ENCODE peak calls at places on chromosomes 16 and 17, in four cellular contexts. Q is HCT116, S is K562, V is HepG2. R is an unnamed sample.
A peak's percentile ranks its signal among the peaks of the same experiment; 100 is the strongest.

GRCh38 chr17:70029019-70029767 is 45.8 kb upstream of the KCNJ16 start:
- DNase-seq in Q (no peak), S (no peak), V (no peak), R (no peak)

GRCh38 chr17:52157161-52157560 is 1.4 kb downstream of the CA10 start:
- DNase-seq in Q (no peak), S (no peak), V (no peak), R (no peak)

GRCh38 chr17:42118545-42118944 is 2.6 kb downstream of the KAT2A start:
- DNase-seq in Q (peak; percentile 13), S (peak; percentile 51), V (peak; percentile 52), R (no peak)

GRCh38 chr16:25089346-25089745 is 22.2 kb upstream of the LCMT1 start:
- DNase-seq in Q (no peak), S (no peak), V (no peak), R (no peak)

GRCh38 chr16:30437511-30438046 is 7.7 kb upstream of the DCTPP1 start:
- DNase-seq in Q (no peak), S (no peak), V (peak; percentile 72), R (no peak)

GRCh38 chr17:78523939-78524655 is 53.1 kb downstream of the DNAH17 start:
- DNase-seq in Q (no peak), S (no peak), V (no peak), R (no peak)

GRCh38 chr17:75487351-75488070 is 27.8 kb downstream of the CASKIN2 start:
- DNase-seq in Q (no peak), S (peak; percentile 55), V (no peak), R (no peak)

GRCh38 chr16:57276596-57276995 is 7.9 kb downstream of the PLLP start:
- DNase-seq in Q (no peak), S (no peak), V (no peak), R (no peak)

GRCh38 chr17:83053779-83054451 is 25.5 kb upstream of the METRNL start:
- DNase-seq in Q (no peak), S (no peak), V (no peak), R (no peak)

GRCh38 chr17:31581491-31581890 is 190.0 kb downstream of the RAB11FIP4 start:
- DNase-seq in Q (no peak), S (no peak), V (no peak), R (no peak)

GRCh38 chr16:17211797-17212196 is 259.0 kb downstream of the XYLT1 start:
- DNase-seq in Q (peak; percentile 15), S (peak; percentile 15), V (peak; percentile 34), R (no peak)

GRCh38 chr17:79186406-79186805 is 111.8 kb downstream of the ENGASE start:
- DNase-seq in Q (no peak), S (no peak), V (no peak), R (no peak)

GRCh38 chr17:80511222-80512180 is 33.1 kb upstream of the RPTOR start:
- DNase-seq in Q (no peak), S (peak; percentile 51), V (no peak), R (no peak)

GRCh38 chr17:8160224-8160577 is 2.5 kb downstream of the VAMP2 start:
- DNase-seq in Q (no peak), S (no peak), V (no peak), R (no peak)

GRCh38 chr16:78377312-78377711 is 277.9 kb downstream of the WWOX start:
- DNase-seq in Q (no peak), S (no peak), V (no peak), R (no peak)

GRCh38 chr16:89538286-89538685 is 22.2 kb upstream of the RPL13 start:
- DNase-seq in Q (no peak), S (no peak), V (no peak), R (no peak)

GRCh38 chr16:17359778-17360177 is 111.0 kb downstream of the XYLT1 start:
- DNase-seq in Q (no peak), S (no peak), V (no peak), R (no peak)

GRCh38 chr16:51392651-51393187 is 241.6 kb upstream of the SALL1 start:
- DNase-seq in Q (no peak), S (no peak), V (no peak), R (peak; percentile 2)

GRCh38 chr17:74862108-74862901 is 2.6 kb upstream of the GRIN2C start:
- DNase-seq in Q (no peak), S (peak; percentile 65), V (peak; percentile 59), R (no peak)

GRCh38 chr17:48792033-48792798 is 24.8 kb downstream of the TTLL6 start:
- DNase-seq in Q (no peak), S (peak; percentile 35), V (no peak), R (no peak)

GRCh38 chr17:35536664-35537160 is 766 bp downstream of the SLFN12L start:
- DNase-seq in Q (no peak), S (no peak), V (no peak), R (no peak)

GRCh38 chr17:77608431-77608830 is 350.1 kb upstream of the TNRC6C start:
- DNase-seq in Q (no peak), S (no peak), V (no peak), R (no peak)

GRCh38 chr16:74730049-74730683 is 29.5 kb upstream of the MLKL start:
- DNase-seq in Q (no peak), S (no peak), V (no peak), R (no peak)

GRCh38 chr16:18792836-18793433 is 2.8 kb upstream of the RPS15A start:
- DNase-seq in Q (no peak), S (no peak), V (no peak), R (no peak)
- H3K36me3 ChIP-seq in Q (peaks cover 48% of the 10 kb centered on the region), S (peaks cover 86% of the 10 kb centered on the region), V (peaks cover 68% of the 10 kb centered on the region), R (peaks cover 67% of the 10 kb centered on the region)

DNA sequence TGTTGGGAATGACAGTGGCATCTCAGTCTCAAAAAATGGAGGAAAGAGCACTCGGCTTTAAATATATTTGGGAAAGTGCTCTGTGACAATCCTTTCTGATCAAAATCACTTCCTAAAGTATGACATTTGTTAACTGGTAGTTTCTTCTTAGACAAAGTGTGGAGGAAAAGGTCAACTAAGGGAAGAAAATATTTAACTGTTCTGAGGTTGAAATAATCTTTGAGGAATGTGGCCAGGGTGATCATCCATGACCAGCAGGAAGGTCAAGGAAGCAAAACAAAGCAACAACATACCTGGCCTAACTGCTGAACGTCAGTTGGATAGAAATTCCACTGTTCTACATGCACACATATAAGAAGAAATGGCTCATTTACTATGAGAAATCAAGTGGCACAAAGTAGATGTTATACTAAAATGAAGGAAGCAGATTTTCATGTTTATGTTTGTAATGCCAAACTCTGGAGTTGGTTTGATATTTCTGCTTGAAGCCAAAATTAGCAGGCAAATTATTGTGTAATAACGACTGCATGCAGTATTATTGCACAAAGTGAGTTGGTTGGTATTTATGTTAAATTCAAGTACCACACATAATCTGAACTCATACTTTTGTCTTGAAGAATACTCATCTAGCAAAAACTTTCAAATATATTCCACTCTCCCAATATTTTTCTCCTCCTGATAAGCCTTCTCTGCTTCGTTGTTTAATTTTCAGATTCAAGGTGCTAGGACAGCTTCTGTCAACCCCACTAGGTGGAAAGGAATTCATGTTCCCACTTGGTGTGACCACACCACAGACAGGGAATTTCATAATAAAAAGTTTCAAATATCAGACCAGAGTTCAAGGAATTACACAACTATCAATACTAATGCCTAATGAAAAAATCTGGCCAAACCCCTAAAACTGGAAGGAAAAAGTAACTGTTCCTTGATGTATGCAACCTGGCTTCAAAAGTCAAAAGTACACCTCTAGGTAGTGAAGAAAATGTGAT is 87.4 kb upstream of the CORO6 start:
- DNase-seq in Q (no peak), S (no peak), V (no peak), R (no peak)
- TF ChIP-seq TCF7L2 in Q (no peak), S (no peak), V (no peak), R (no peak)

GRCh38 chr17:40801157-40801556 is 1.4 kb upstream of the KRT28 start:
- DNase-seq in Q (no peak), S (no peak), V (no peak), R (no peak)

GRCh38 chr17:40803617-40804082 is 3.9 kb upstream of the KRT28 start:
- DNase-seq in Q (peak; percentile 74), S (peak; percentile 85), V (peak; percentile 77), R (no peak)

GRCh38 chr17:40809721-40810421 is 10.1 kb upstream of the KRT28 start:
- DNase-seq in Q (no peak), S (no peak), V (no peak), R (no peak)

GRCh38 chr17:40810505-40810904 is 10.7 kb upstream of the KRT28 start:
- DNase-seq in Q (no peak), S (no peak), V (peak; percentile 43), R (no peak)

DNA sequence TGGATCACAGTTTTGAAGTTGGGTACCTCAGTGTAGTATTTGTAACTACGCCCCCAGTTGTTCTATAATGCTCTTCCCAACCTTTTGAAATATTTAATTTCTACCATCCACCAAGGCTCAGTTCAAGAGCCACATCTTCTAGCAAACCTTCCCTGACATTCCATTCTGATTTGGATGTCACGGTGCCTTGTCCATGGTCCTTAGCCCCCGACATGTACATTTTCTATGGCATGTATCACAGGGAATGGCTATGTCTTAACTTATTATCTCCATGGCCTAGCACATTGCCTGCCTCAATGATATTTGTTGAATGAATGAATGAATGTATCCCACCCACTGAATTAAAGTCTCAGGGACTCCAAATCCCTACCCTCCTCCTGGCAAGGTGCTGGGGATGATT is 6.4 kb upstream of the KRT28 start:
- DNase-seq in Q (no peak), S (no peak), V (no peak), R (no peak)
- TF ChIP-seq REST in Q (peak; percentile 37), S (no peak), V (peak; percentile 83), R (peak; percentile 71)

GRCh38 chr16:4688674-4689045 is 4.7 kb upstream of the NUDT16L1 start:
- DNase-seq in Q (no peak), S (no peak), V (no peak), R (no peak)

GRCh38 chr16:4687946-4688673 is 5.3 kb upstream of the NUDT16L1 start:
- DNase-seq in Q (no peak), S (no peak), V (no peak), R (no peak)

GRCh38 chr16:4685776-4686496 is 7.4 kb upstream of the NUDT16L1 start:
- DNase-seq in Q (no peak), S (no peak), V (no peak), R (no peak)

GRCh38 chr16:4686497-4687210 is 6.7 kb upstream of the NUDT16L1 start:
- DNase-seq in Q (no peak), S (no peak), V (no peak), R (no peak)

DNA sequence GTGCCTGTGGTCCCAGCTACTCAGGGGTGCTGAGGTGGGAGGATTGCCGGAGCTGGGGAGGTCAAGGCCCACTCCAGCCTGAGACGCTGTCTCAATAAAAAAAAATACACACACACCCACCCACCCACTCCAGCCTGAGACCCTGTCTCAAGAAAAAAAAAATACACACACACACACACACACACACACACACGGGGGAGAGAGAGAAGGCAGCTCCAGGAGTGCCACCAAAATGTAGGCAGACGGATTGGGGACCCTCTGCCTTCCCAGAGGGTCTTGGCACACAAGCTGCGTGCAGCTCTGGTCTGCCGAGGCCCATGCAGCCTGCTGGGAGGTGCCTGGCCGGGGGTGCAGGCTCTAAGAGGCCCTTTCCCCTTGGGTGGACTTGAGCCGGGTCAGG is 5.9 kb upstream of the NUDT16L1 start:
- DNase-seq in Q (no peak), S (no peak), V (no peak), R (no peak)
- H3K36me3 ChIP-seq in Q (peaks cover 7% of the 10 kb centered on the region), S (peaks cover 43% of the 10 kb centered on the region), V (peaks cover 39% of the 10 kb centered on the region), R (no peaks in the 10 kb centered on the region)

GRCh38 chr17:17167356-17167755 is 38.8 kb downstream of the PLD6 start:
- DNase-seq in Q (no peak), S (no peak), V (no peak), R (no peak)
- TF ChIP-seq TCF7L2 in Q (no peak), S (no peak), V (no peak), R (no peak)

GRCh38 chr17:60599620-60600489 is at the start of gene PPM1D:
- DNase-seq in Q (peak; percentile 99), S (peak; percentile 99), V (peak; percentile 99), R (peak; percentile 64)
- TF ChIP-seq REST in Q (no peak), S (no peak), V (peak; percentile 27), R (no peak)

R was measured in Panc1.